ENCODE peak calls at places on chromosomes 12 and 14, in eight cellular contexts. Z, V, B, A, T, S, H and G are unnamed samples.
A peak's percentile ranks its signal among the peaks of the same experiment; 100 is the strongest.

GRCh38 chr14:90721619-90722305 is 94.5 kb downstream of the TTC7B start:
- DNase-seq in Z (peak; percentile 17), V (no peak), B (no peak), A (no peak), T (no peak), S (no peak), H (no peak), G (no peak)

GRCh38 chr12:90015228-90015627 is 306.6 kb upstream of the ATP2B1 start:
- DNase-seq in Z (no peak), V (no peak), B (no peak), A (peak; percentile 81), T (no peak), S (no peak), H (no peak), G (no peak)

GRCh38 chr12:2752676-2753371 is 41.9 kb upstream of the FKBP4 start:
- DNase-seq in Z (peak; percentile 72), V (no peak), B (peak; percentile 93), A (peak; percentile 38), T (no peak), S (peak; percentile 88), H (peak; percentile 79), G (peak; percentile 85)

GRCh38 chr12:57003395-57003794 is 3.0 kb downstream of the ZBTB39 start:
- DNase-seq in Z (no peak), V (no peak), B (no peak), A (no peak), T (no peak), S (no peak), H (no peak), G (no peak)

GRCh38 chr12:31772685-31773222 is 43.9 kb upstream of the AMN1 start:
- DNase-seq in Z (peak; percentile 20), V (no peak), B (no peak), A (no peak), T (no peak), S (peak; percentile 11), H (no peak), G (no peak)

GRCh38 chr12:14910090-14910915 is 24.6 kb upstream of the MGP start:
- DNase-seq in Z (peak; percentile 86), V (no peak), B (no peak), A (no peak), T (no peak), S (no peak), H (no peak), G (no peak)

GRCh38 chr12:41700940-41701339 is 443.7 kb downstream of the GXYLT1 start:
- DNase-seq in Z (no peak), V (no peak), B (no peak), A (no peak), T (no peak), S (no peak), H (no peak), G (no peak)

GRCh38 chr12:6522193-6522592 is 12.1 kb upstream of the GAPDH start:
- DNase-seq in Z (no peak), V (no peak), B (no peak), A (no peak), T (no peak), S (no peak), H (no peak), G (no peak)

GRCh38 chr14:105173901-105174894 is 5.6 kb upstream of the JAG2 start:
- DNase-seq in Z (peak; percentile 63), V (no peak), B (no peak), A (no peak), T (no peak), S (no peak), H (no peak), G (no peak)

GRCh38 chr12:124613151-124613585 is 45.8 kb upstream of the NCOR2 start:
- DNase-seq in Z (peak; percentile 84), V (no peak), B (no peak), A (no peak), T (peak; percentile 56), S (no peak), H (peak; percentile 48), G (no peak)

GRCh38 chr14:36934304-36934703 is 238.1 kb downstream of the SLC25A21 start:
- DNase-seq in Z (no peak), V (no peak), B (no peak), A (no peak), T (no peak), S (no peak), H (no peak), G (no peak)

GRCh38 chr12:52007158-52007921 is 594 bp downstream of the TAMALIN start:
- DNase-seq in Z (peak; percentile 61), V (no peak), B (peak; percentile 43), A (no peak), T (no peak), S (no peak), H (peak; percentile 32), G (peak; percentile 39)